ENCODE peak calls at places on chromosome 6, in four cellular contexts. W is WTC11; F is CD4-positive, alpha-beta T cell; R is PC-9. E is an unnamed sample.

GRCh38 chr6:47275640-47276039 is 34.1 kb downstream of the TNFRSF21 start:
- DNase-seq in W (no peak), F (no peak), R (no peak), E (no peak)

GRCh38 chr6:37025621-37026466 is 20.4 kb downstream of the FGD2 start:
- DNase-seq in W (no peak), R (no peak), F (no peak), E (no peak)

GRCh38 chr6:139133272-139133671 is 1.6 kb upstream of the HECA start:
- DNase-seq in R (no peak), F (no peak), W (no peak), E (no peak)

GRCh38 chr6:166032366-166033171 is 135.1 kb downstream of the TBXT start:
- DNase-seq in R (no peak), F (no peak), W (peak; percentile 42), E (no peak)

GRCh38 chr6:12637960-12638641 is 78.5 kb upstream of the PHACTR1 start:
- DNase-seq in R (peak; percentile 36), F (no peak), W (peak; percentile 79), E (no peak)

GRCh38 chr6:139381216-139381615 is 6.8 kb upstream of the CITED2 start:
- DNase-seq in W (no peak), R (no peak), F (no peak), E (no peak)

GRCh38 chr6:153123801-153124200 is 7.3 kb downstream of the RGS17 start:
- DNase-seq in R (no peak), W (no peak), F (no peak), E (no peak)

GRCh38 chr6:593139-593906 is 63.6 kb downstream of the HUS1B start:
- DNase-seq in F (peak; percentile 48), W (peak; percentile 33), R (peak; percentile 31), E (no peak)

GRCh38 chr6:83127258-83127657 is 59.8 kb downstream of the DOP1A start:
- DNase-seq in F (no peak), W (no peak), R (no peak), E (no peak)

GRCh38 chr6:21595265-21595950 is 1.9 kb downstream of the SOX4 start:
- DNase-seq in R (peak; percentile 40), F (no peak), W (peak; percentile 22), E (peak; percentile 40)

GRCh38 chr6:53095716-53096115 is 30.5 kb downstream of the FBXO9 start:
- DNase-seq in W (no peak), R (no peak), F (no peak), E (no peak)

GRCh38 chr6:53103993-53104675 is 38.9 kb downstream of the FBXO9 start:
- DNase-seq in F (no peak), W (no peak), R (peak; percentile 21), E (no peak)

GRCh38 chr6:53100561-53100960 is 35.4 kb downstream of the FBXO9 start:
- DNase-seq in W (no peak), R (no peak), F (no peak), E (no peak)

GRCh38 chr6:53104916-53105315 is 39.7 kb downstream of the FBXO9 start:
- DNase-seq in F (no peak), R (no peak), W (no peak), E (no peak)

GRCh38 chr6:53101006-53101405 is 35.8 kb downstream of the FBXO9 start:
- DNase-seq in W (no peak), R (no peak), F (no peak), E (no peak)
- TF ChIP-seq CTCF in W (no peak), R (no peak), F (no peak), E (no peak)

DNA sequence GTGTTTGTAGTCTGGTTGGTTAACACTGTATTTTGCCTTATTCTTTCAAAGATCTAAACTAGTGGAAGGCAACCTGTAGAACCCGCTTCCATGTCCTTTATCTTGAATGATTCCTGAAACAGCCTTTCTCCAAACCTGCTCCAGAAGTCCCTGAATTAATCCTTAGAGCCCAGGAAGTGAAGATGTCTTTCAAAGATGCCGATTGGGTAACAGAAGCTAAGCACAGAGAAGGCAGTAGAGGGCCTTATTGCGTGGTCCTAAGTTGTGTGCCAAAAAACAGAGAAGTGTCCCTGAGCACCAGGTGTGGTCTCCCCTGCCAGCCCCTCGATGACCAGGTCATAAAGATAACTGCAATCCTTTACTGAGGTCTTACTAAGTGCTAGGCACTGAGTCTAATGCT is 19.1 kb upstream of the ZSCAN16 start:
- DNase-seq in R (no peak), W (no peak), F (no peak), E (no peak)
- TF ChIP-seq CTCF in R (no peak), W (no peak), F (no peak), E (no peak)

GRCh38 chr6:26521485-26522391 is 16.4 kb upstream of the HMGN4 start:
- DNase-seq in W (peak; percentile 86), F (peak; percentile 59), R (peak; percentile 87), E (peak; percentile 89)
- TF ChIP-seq CTCF in W (no peak), F (peak; percentile 42), R (peak; percentile 59), E (no peak)

GRCh38 chr6:57324538-57324937 is 7.1 kb downstream of the PRIM2 start:
- DNase-seq in W (no peak), F (no peak), R (no peak), E (no peak)
- TF ChIP-seq CTCF in W (no peak), F (peak; percentile 37), R (peak; percentile 75), E (no peak)

DNA sequence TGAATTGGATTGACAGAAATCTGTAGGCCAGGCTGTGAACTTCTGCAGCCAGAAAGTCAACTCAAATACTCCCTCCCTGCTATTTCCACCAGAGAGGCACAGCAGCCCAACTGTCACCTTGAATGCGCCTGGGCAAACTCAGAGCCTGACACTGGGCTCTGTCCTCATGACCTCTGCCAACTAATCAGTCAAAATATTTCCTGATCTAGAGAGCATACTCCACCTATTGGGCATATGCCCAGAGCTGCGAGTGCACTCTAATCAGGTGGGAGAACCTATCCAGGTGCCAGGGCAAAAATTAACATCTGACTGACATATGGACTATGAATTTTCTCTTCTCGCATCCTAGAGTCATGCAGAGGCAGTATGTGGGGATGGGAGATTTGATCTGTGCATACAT is 406.3 kb upstream of the RUNX2 start:
- DNase-seq in R (no peak), F (no peak), W (no peak), E (no peak)
- TF ChIP-seq CTCF in R (no peak), F (no peak), W (no peak), E (no peak)

GRCh38 chr6:33958208-33958862 is 154.5 kb upstream of the MLN start:
- DNase-seq in R (no peak), W (peak; percentile 75), F (no peak), E (no peak)

GRCh38 chr6:33960345-33961313 is 156.8 kb upstream of the MLN start:
- DNase-seq in F (no peak), R (no peak), W (no peak), E (no peak)

GRCh38 chr6:33959661-33960344 is 156.0 kb upstream of the MLN start:
- DNase-seq in W (no peak), F (no peak), R (no peak), E (no peak)

GRCh38 chr6:33957391-33958207 is 153.8 kb upstream of the MLN start:
- DNase-seq in W (no peak), F (no peak), R (no peak), E (no peak)

GRCh38 chr6:33958863-33959651 is 155.3 kb upstream of the MLN start:
- DNase-seq in F (no peak), W (no peak), R (no peak), E (no peak)
- TF ChIP-seq CTCF in F (no peak), W (no peak), R (no peak), E (no peak)

DNA sequence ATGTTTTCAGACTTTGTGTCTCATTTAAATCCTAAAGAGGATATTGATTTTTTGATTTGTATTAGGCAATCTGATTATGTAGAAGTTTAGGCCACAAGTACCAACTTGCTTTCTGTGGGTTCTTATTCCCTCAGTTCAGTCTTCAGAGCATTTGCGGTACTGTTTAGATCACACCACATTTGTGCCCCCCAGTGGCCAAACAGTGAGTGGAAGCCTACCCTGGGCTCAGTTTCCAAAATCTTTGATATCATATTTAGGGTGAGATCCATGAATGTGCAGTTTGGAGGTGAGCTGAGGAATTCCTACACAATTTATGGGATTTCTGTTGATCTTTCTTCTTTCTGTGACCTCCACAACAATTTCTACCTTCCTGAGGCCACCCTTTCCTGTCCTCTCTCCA is 92.3 kb upstream of the FUT9 start:
- DNase-seq in F (no peak), R (no peak), W (peak; percentile 53), E (no peak)
- TF ChIP-seq CTCF in F (no peak), R (peak; percentile 27), W (peak; percentile 48), E (no peak)

GRCh38 chr6:137740967-137741761 is 125.9 kb upstream of the TNFAIP3 start:
- DNase-seq in W (peak; percentile 31), R (no peak), F (no peak), E (no peak)
- TF ChIP-seq CTCF in W (no peak), R (no peak), F (no peak), E (no peak)

E was measured in activated B cell treated with CpG ODN at 0.5 μM for 24 hours.